ENCODE peak calls at places on chromosomes 3 and 15, in seven cellular contexts. One of them, this sample, is unnamed.

GRCh38 chr3:36957072-36957471 is 12.2 kb upstream of the TRANK1 start:
- DNase-seq in uterus: no peak
- DNase-seq in CD4-positive, alpha-beta memory T cell: no peak
- DNase-seq in MM.1S: no peak
- DNase-seq in CD8-positive, alpha-beta memory T cell: no peak
- DNase-seq in aorta: no peak
- DNase-seq in thyroid gland: no peak
- DNase-seq in this sample: no peak

GRCh38 chr15:100030586-100031249 is 297.5 kb upstream of the LYSMD4 start:
- DNase-seq in MM.1S: no peak
- DNase-seq in aorta: no peak
- DNase-seq in uterus: no peak
- DNase-seq in thyroid gland: no peak
- DNase-seq in CD4-positive, alpha-beta memory T cell: no peak
- DNase-seq in CD8-positive, alpha-beta memory T cell: no peak
- DNase-seq in this sample: no peak

GRCh38 chr3:114673481-114673880 is 379.7 kb downstream of the TIGIT start:
- DNase-seq in CD8-positive, alpha-beta memory T cell: no peak
- DNase-seq in aorta: no peak
- DNase-seq in thyroid gland: no peak
- DNase-seq in MM.1S: no peak
- DNase-seq in uterus: no peak
- DNase-seq in CD4-positive, alpha-beta memory T cell: no peak
- DNase-seq in this sample: no peak

GRCh38 chr3:114144909-114145688 is 33.8 kb downstream of the DRD3 start:
- DNase-seq in aorta: no peak
- DNase-seq in CD4-positive, alpha-beta memory T cell: no peak
- DNase-seq in MM.1S: no peak
- DNase-seq in thyroid gland: no peak
- DNase-seq in CD8-positive, alpha-beta memory T cell: no peak
- DNase-seq in uterus: no peak
- DNase-seq in this sample: peak; percentile 23

GRCh38 chr3:458614-459375 is 262.2 kb downstream of the CHL1 start:
- DNase-seq in uterus: no peak
- DNase-seq in aorta: no peak
- DNase-seq in CD4-positive, alpha-beta memory T cell: no peak
- DNase-seq in MM.1S: no peak
- DNase-seq in thyroid gland: no peak
- DNase-seq in CD8-positive, alpha-beta memory T cell: no peak
- DNase-seq in this sample: no peak

GRCh38 chr3:111112913-111113312 is 41.3 kb downstream of the NECTIN3 start:
- DNase-seq in MM.1S: no peak
- DNase-seq in aorta: no peak
- DNase-seq in CD4-positive, alpha-beta memory T cell: no peak
- DNase-seq in thyroid gland: no peak
- DNase-seq in uterus: no peak
- DNase-seq in CD8-positive, alpha-beta memory T cell: no peak
- DNase-seq in this sample: no peak

GRCh38 chr15:101180620-101181307 is 71.1 kb downstream of the CHSY1 start:
- DNase-seq in thyroid gland: no peak
- DNase-seq in CD8-positive, alpha-beta memory T cell: no peak
- DNase-seq in MM.1S: no peak
- DNase-seq in aorta: no peak
- DNase-seq in CD4-positive, alpha-beta memory T cell: no peak
- DNase-seq in uterus: no peak
- DNase-seq in this sample: no peak

GRCh38 chr3:108183178-108183577 is 39.0 kb downstream of the IFT57 start:
- DNase-seq in thyroid gland: no peak
- DNase-seq in uterus: no peak
- DNase-seq in CD8-positive, alpha-beta memory T cell: no peak
- DNase-seq in aorta: no peak
- DNase-seq in MM.1S: no peak
- DNase-seq in CD4-positive, alpha-beta memory T cell: no peak
- DNase-seq in this sample: no peak

GRCh38 chr3:8651418-8652322 is 7.1 kb upstream of the SSUH2 start:
- DNase-seq in CD4-positive, alpha-beta memory T cell: no peak
- DNase-seq in thyroid gland: no peak
- DNase-seq in uterus: no peak
- DNase-seq in MM.1S: no peak
- DNase-seq in aorta: no peak
- DNase-seq in CD8-positive, alpha-beta memory T cell: no peak
- DNase-seq in this sample: no peak

GRCh38 chr15:50712018-50712417 is 25.4 kb upstream of the TRPM7 start:
- DNase-seq in thyroid gland: no peak
- DNase-seq in CD8-positive, alpha-beta memory T cell: no peak
- DNase-seq in aorta: no peak
- DNase-seq in uterus: no peak
- DNase-seq in CD4-positive, alpha-beta memory T cell: no peak
- DNase-seq in MM.1S: no peak
- DNase-seq in this sample: no peak

GRCh38 chr3:190338717-190339116 is 16.5 kb upstream of the CLDN1 start:
- DNase-seq in aorta: no peak
- DNase-seq in thyroid gland: peak; percentile 79
- DNase-seq in uterus: no peak
- DNase-seq in CD4-positive, alpha-beta memory T cell: no peak
- DNase-seq in MM.1S: no peak
- DNase-seq in CD8-positive, alpha-beta memory T cell: no peak
- DNase-seq in this sample: no peak

GRCh38 chr15:75346796-75347221 is at the start of gene NEIL1:
- DNase-seq in CD4-positive, alpha-beta memory T cell: no peak
- DNase-seq in CD8-positive, alpha-beta memory T cell: no peak
- DNase-seq in uterus: no peak
- DNase-seq in thyroid gland: peak; percentile 33
- DNase-seq in aorta: no peak
- DNase-seq in MM.1S: peak; percentile 39
- DNase-seq in this sample: no peak

GRCh38 chr3:48267782-48268181 is 26.9 kb downstream of the ZNF589 start:
- DNase-seq in aorta: no peak
- DNase-seq in thyroid gland: no peak
- DNase-seq in CD8-positive, alpha-beta memory T cell: no peak
- DNase-seq in MM.1S: no peak
- DNase-seq in uterus: no peak
- DNase-seq in CD4-positive, alpha-beta memory T cell: no peak
- DNase-seq in this sample: no peak

GRCh38 chr3:160564205-160564922 is 1.0 kb downstream of the KPNA4 start:
- DNase-seq in CD4-positive, alpha-beta memory T cell: peak; percentile 44
- DNase-seq in MM.1S: peak; percentile 9
- DNase-seq in aorta: peak; percentile 80
- DNase-seq in CD8-positive, alpha-beta memory T cell: no peak
- DNase-seq in thyroid gland: peak; percentile 31
- DNase-seq in uterus: no peak
- DNase-seq in this sample: no peak

GRCh38 chr3:63343674-63344073 is 65.6 kb downstream of the SYNPR start:
- DNase-seq in CD4-positive, alpha-beta memory T cell: no peak
- DNase-seq in aorta: peak; percentile 88
- DNase-seq in thyroid gland: peak; percentile 45
- DNase-seq in MM.1S: peak; percentile 87
- DNase-seq in CD8-positive, alpha-beta memory T cell: no peak
- DNase-seq in uterus: peak; percentile 91
- DNase-seq in this sample: no peak

GRCh38 chr3:161700998-161701397 is 204.4 kb downstream of the OTOL1 start:
- DNase-seq in MM.1S: peak; percentile 81
- DNase-seq in uterus: no peak
- DNase-seq in CD8-positive, alpha-beta memory T cell: no peak
- DNase-seq in thyroid gland: no peak
- DNase-seq in CD4-positive, alpha-beta memory T cell: no peak
- DNase-seq in aorta: no peak
- DNase-seq in this sample: no peak

GRCh38 chr15:99506399-99506798 is 59.4 kb upstream of the MEF2A start:
- DNase-seq in MM.1S: no peak
- DNase-seq in uterus: no peak
- DNase-seq in thyroid gland: no peak
- DNase-seq in CD4-positive, alpha-beta memory T cell: no peak
- DNase-seq in aorta: no peak
- DNase-seq in CD8-positive, alpha-beta memory T cell: no peak
- DNase-seq in this sample: no peak

GRCh38 chr15:28913171-28913765 is 27.5 kb downstream of the APBA2 start:
- DNase-seq in MM.1S: no peak
- DNase-seq in CD8-positive, alpha-beta memory T cell: no peak
- DNase-seq in aorta: peak; percentile 56
- DNase-seq in uterus: no peak
- DNase-seq in CD4-positive, alpha-beta memory T cell: no peak
- DNase-seq in thyroid gland: no peak
- DNase-seq in this sample: no peak

GRCh38 chr3:59774613-59775012 is 724.8 kb upstream of the CFAP20DC start:
- DNase-seq in CD8-positive, alpha-beta memory T cell: no peak
- DNase-seq in thyroid gland: no peak
- DNase-seq in CD4-positive, alpha-beta memory T cell: no peak
- DNase-seq in aorta: no peak
- DNase-seq in uterus: no peak
- DNase-seq in MM.1S: no peak
- DNase-seq in this sample: no peak

GRCh38 chr3:59775781-59776270 is 726.0 kb upstream of the CFAP20DC start:
- DNase-seq in uterus: no peak
- DNase-seq in aorta: no peak
- DNase-seq in MM.1S: no peak
- DNase-seq in CD4-positive, alpha-beta memory T cell: no peak
- DNase-seq in thyroid gland: no peak
- DNase-seq in CD8-positive, alpha-beta memory T cell: no peak
- DNase-seq in this sample: no peak

GRCh38 chr3:59780209-59780608 is 730.4 kb upstream of the CFAP20DC start:
- DNase-seq in MM.1S: no peak
- DNase-seq in thyroid gland: no peak
- DNase-seq in CD8-positive, alpha-beta memory T cell: no peak
- DNase-seq in uterus: no peak
- DNase-seq in aorta: no peak
- DNase-seq in CD4-positive, alpha-beta memory T cell: no peak
- DNase-seq in this sample: no peak

GRCh38 chr3:59775106-59775505 is 725.3 kb upstream of the CFAP20DC start:
- DNase-seq in CD8-positive, alpha-beta memory T cell: no peak
- DNase-seq in CD4-positive, alpha-beta memory T cell: no peak
- DNase-seq in thyroid gland: no peak
- DNase-seq in aorta: no peak
- DNase-seq in uterus: no peak
- DNase-seq in MM.1S: no peak
- DNase-seq in this sample: no peak

DNA sequence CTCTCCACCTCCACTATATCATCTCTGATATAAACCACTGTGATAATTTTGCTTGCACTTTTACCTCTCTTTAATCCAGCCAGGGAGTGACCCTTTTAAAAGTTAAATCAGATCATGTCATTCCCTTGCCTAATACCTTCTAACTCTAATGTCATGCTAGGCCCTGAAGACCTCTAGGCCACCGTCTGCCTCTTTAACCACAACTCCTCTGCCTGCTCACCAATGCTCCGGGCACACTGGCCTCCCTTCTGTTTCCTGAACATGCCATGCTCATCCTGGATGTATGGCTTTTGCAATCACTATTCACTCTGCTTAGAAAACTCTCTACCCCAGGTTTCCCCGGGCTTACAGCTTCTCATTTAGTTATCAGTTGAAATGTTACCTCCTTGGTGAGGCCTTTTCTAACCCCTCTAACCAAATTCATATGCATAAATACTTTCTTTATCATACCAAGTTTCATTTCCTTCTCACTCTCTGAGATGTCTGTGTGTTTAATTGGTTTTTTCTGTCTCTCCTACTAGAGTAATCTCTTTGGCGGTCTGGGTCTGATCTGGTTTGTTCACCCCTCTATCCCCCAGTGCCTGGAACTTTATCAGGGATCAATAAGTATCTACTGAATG is 727.8 kb upstream of the CFAP20DC start:
- DNase-seq in CD8-positive, alpha-beta memory T cell: no peak
- DNase-seq in MM.1S: no peak
- DNase-seq in thyroid gland: no peak
- DNase-seq in CD4-positive, alpha-beta memory T cell: no peak
- DNase-seq in uterus: no peak
- DNase-seq in aorta: no peak
- DNase-seq in this sample: peak; percentile 17
- H3K27ac ChIP-seq in CD8-positive, alpha-beta memory T cell: no peak overlapping the region
- H3K27ac ChIP-seq in MM.1S: no peak overlapping the region
- H3K27ac ChIP-seq in thyroid gland: no peak overlapping the region
- H3K27ac ChIP-seq in CD4-positive, alpha-beta memory T cell: no peak overlapping the region
- H3K27ac ChIP-seq in uterus: no peak overlapping the region
- H3K27ac ChIP-seq in aorta: no peak overlapping the region
- H3K27ac ChIP-seq in this sample: no peak overlapping the region

DNA sequence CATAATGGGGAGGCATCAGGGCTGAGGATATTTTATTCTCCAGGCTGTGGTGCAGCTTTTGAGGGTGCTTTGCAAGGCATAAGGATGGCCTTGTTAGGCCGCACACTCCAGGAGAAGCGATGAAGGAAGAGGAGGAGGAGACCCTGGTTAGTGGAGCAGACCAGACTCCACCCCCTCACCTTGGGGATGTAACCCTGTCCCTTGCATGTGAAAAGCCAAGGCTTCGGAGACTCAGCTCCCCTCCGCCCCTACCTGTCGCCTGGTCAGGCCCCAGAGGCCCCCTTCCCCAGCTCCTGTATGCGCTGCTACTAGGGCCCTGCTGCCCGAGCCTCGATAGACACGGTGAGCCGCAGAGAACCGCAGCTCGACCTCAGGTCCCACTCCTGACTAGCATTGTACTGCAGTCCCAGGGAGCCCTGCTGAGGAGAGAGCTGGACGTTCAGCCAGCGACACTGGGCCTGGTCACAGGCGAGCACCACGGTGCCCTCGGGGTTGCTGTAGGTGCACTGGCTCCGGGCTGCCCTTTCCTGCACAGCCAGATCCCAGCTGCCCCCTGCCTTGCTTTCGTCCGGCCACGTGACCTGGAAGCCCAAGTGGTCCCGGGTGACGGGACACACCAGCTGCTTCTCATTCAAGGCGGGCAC is 10.2 kb downstream of the CPN2 start:
- DNase-seq in CD4-positive, alpha-beta memory T cell: no peak
- DNase-seq in thyroid gland: no peak
- DNase-seq in CD8-positive, alpha-beta memory T cell: no peak
- DNase-seq in uterus: no peak
- DNase-seq in MM.1S: no peak
- DNase-seq in aorta: no peak
- DNase-seq in this sample: no peak
- H3K4me1 ChIP-seq in CD4-positive, alpha-beta memory T cell: no peaks in the 10 kb centered on the region
- H3K4me1 ChIP-seq in thyroid gland: no peaks in the 10 kb centered on the region
- H3K4me1 ChIP-seq in CD8-positive, alpha-beta memory T cell: no peaks in the 10 kb centered on the region
- H3K4me1 ChIP-seq in uterus: no peaks in the 10 kb centered on the region
- H3K4me1 ChIP-seq in MM.1S: no peaks in the 10 kb centered on the region
- H3K4me1 ChIP-seq in aorta: no peaks in the 10 kb centered on the region
- H3K4me1 ChIP-seq in this sample: no peaks in the 10 kb centered on the region

GRCh38 chr3:150379469-150379868 is 28.6 kb upstream of the TSC22D2 start:
- DNase-seq in CD4-positive, alpha-beta memory T cell: no peak
- DNase-seq in CD8-positive, alpha-beta memory T cell: no peak
- DNase-seq in uterus: no peak
- DNase-seq in MM.1S: no peak
- DNase-seq in thyroid gland: no peak
- DNase-seq in aorta: no peak
- DNase-seq in this sample: no peak
- H3K27ac ChIP-seq in CD4-positive, alpha-beta memory T cell: no peak overlapping the region
- H3K27ac ChIP-seq in CD8-positive, alpha-beta memory T cell: no peak overlapping the region
- H3K27ac ChIP-seq in uterus: no peak overlapping the region
- H3K27ac ChIP-seq in MM.1S: no peak overlapping the region
- H3K27ac ChIP-seq in thyroid gland: no peak overlapping the region
- H3K27ac ChIP-seq in aorta: no peak overlapping the region
- H3K27ac ChIP-seq in this sample: no peak overlapping the region

DNA sequence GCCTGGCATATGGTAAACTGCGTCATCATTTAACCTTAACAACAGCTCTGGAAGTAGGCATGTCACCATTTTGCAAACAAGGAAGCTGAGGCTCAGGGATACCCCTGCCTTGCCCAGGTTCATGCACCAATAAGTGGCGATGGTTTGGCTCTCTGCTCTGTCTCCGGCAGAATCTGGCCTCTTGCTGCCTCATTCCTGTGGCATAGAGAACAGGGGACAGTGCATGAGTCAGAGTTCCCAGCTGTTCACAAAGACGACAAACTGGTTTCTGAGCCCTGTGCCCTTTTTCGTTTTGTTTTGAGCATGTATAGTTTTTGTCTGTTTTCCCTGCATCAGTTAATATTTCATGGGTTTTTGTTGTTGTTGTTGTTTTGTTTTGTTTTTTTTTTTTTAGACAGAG is 236.8 kb downstream of the OPA1 start:
- DNase-seq in aorta: no peak
- DNase-seq in thyroid gland: peak; percentile 68
- DNase-seq in CD4-positive, alpha-beta memory T cell: no peak
- DNase-seq in uterus: no peak
- DNase-seq in MM.1S: no peak
- DNase-seq in CD8-positive, alpha-beta memory T cell: no peak
- DNase-seq in this sample: no peak
- H3K4me1 ChIP-seq in aorta: no peaks in the 10 kb centered on the region
- H3K4me1 ChIP-seq in thyroid gland: peaks cover 41% of the 10 kb centered on the region
- H3K4me1 ChIP-seq in CD4-positive, alpha-beta memory T cell: no peaks in the 10 kb centered on the region
- H3K4me1 ChIP-seq in uterus: no peaks in the 10 kb centered on the region
- H3K4me1 ChIP-seq in MM.1S: no peaks in the 10 kb centered on the region
- H3K4me1 ChIP-seq in CD8-positive, alpha-beta memory T cell: no peaks in the 10 kb centered on the region
- H3K4me1 ChIP-seq in this sample: no peaks in the 10 kb centered on the region

This sample was measured in CD4-positive, CD25-positive, alpha-beta regulatory T cell.